ENCODE peak calls at places on chromosomes 2 and 18, in eight cellular contexts. V, J, E, U, B, T, W and I are unnamed samples.

GRCh38 chr18:8800876-8801262 is 95.5 kb downstream of the MTCL1 start:
- DNase-seq in V (no peak), J (no peak), E (no peak), U (no peak), B (no peak), T (no peak), W (no peak), I (no peak)

GRCh38 chr2:219406861-219407230 is 11.3 kb upstream of the DES start:
- DNase-seq in V (no peak), J (peak), E (peak), U (no peak), B (peak), T (no peak), W (no peak), I (no peak)

GRCh38 chr2:199488772-199489400 is 31.1 kb upstream of the SATB2 start:
- DNase-seq in V (peak), J (peak), E (peak), U (peak), B (no peak), T (no peak), W (peak), I (peak)

GRCh38 chr2:110716959-110717645 is 15.3 kb upstream of the ACOXL start:
- DNase-seq in V (peak), J (peak), E (peak), U (no peak), B (no peak), T (no peak), W (no peak), I (no peak)

GRCh38 chr18:37409870-37410269 is 155.7 kb downstream of the CELF4 start:
- DNase-seq in V (no peak), J (no peak), E (no peak), U (no peak), B (no peak), T (no peak), W (no peak), I (no peak)

GRCh38 chr18:9242987-9243386 is 91.6 kb upstream of the TWSG1 start:
- DNase-seq in V (no peak), J (no peak), E (no peak), U (no peak), B (no peak), T (no peak), W (no peak), I (no peak)

GRCh38 chr2:2831656-2832055 is 500.6 kb upstream of the MYT1L start:
- DNase-seq in V (no peak), J (no peak), E (no peak), U (no peak), B (no peak), T (no peak), W (no peak), I (no peak)

GRCh38 chr2:50556934-50557575 is 474.9 kb downstream of the NRXN1 start:
- DNase-seq in V (no peak), J (no peak), E (peak), U (no peak), B (no peak), T (no peak), W (no peak), I (no peak)

GRCh38 chr18:57925706-57926105 is 118.3 kb upstream of the NEDD4L start:
- DNase-seq in V (no peak), J (no peak), E (peak), U (no peak), B (no peak), T (no peak), W (no peak), I (no peak)

GRCh38 chr2:100588071-100588786 is 25.4 kb downstream of the PDCL3 start:
- DNase-seq in V (no peak), J (peak), E (peak), U (no peak), B (no peak), T (no peak), W (no peak), I (no peak)

GRCh38 chr2:85989288-85989865 is 100.6 kb upstream of the ST3GAL5 start:
- DNase-seq in V (no peak), J (no peak), E (no peak), U (no peak), B (no peak), T (no peak), W (no peak), I (no peak)

GRCh38 chr2:165864353-165864752 is 70.3 kb upstream of the GALNT3 start:
- DNase-seq in V (no peak), J (no peak), E (no peak), U (no peak), B (no peak), T (no peak), W (no peak), I (no peak)

GRCh38 chr2:224009605-224010330 is 29.3 kb downstream of the SERPINE2 start:
- DNase-seq in V (no peak), J (no peak), E (peak), U (no peak), B (no peak), T (no peak), W (no peak), I (no peak)

GRCh38 chr2:196143641-196144236 is 27.6 kb downstream of the STK17B start:
- DNase-seq in V (no peak), J (peak), E (peak), U (no peak), B (no peak), T (no peak), W (peak), I (no peak)

GRCh38 chr2:106095478-106096392 is 98.4 kb downstream of the UXS1 start:
- DNase-seq in V (no peak), J (no peak), E (no peak), U (no peak), B (no peak), T (no peak), W (peak), I (peak)

GRCh38 chr2:92073036-92073814 is 2798.0 kb upstream of the TEKT4 start:
- DNase-seq in V (no peak), J (no peak), E (no peak), U (no peak), B (no peak), T (no peak), W (peak), I (no peak)

GRCh38 chr18:54805571-54806334 is 22.5 kb upstream of the RAB27B start:
- DNase-seq in V (no peak), J (peak), E (peak), U (no peak), B (peak), T (no peak), W (no peak), I (no peak)

GRCh38 chr2:160680974-160681373 is 187.4 kb upstream of the RBMS1 start:
- DNase-seq in V (no peak), J (no peak), E (no peak), U (no peak), B (no peak), T (no peak), W (no peak), I (no peak)

GRCh38 chr2:120773186-120773800 is 37.6 kb downstream of the GLI2 start:
- DNase-seq in V (no peak), J (no peak), E (no peak), U (no peak), B (no peak), T (no peak), W (no peak), I (no peak)

GRCh38 chr2:212154392-212154791 is 384.2 kb downstream of the ERBB4 start:
- DNase-seq in V (no peak), J (no peak), E (no peak), U (peak), B (no peak), T (no peak), W (no peak), I (no peak)

GRCh38 chr2:181164699-181165098 is 184.3 kb downstream of the UBE2E3 start:
- DNase-seq in V (no peak), J (no peak), E (no peak), U (no peak), B (no peak), T (no peak), W (no peak), I (no peak)

GRCh38 chr2:151156943-151157705 is 104.5 kb downstream of the RBM43 start:
- DNase-seq in V (no peak), J (no peak), E (peak), U (no peak), B (no peak), T (no peak), W (no peak), I (no peak)

GRCh38 chr2:110883401-110883800 is 151.0 kb downstream of the ACOXL start:
- DNase-seq in V (no peak), J (no peak), E (peak), U (no peak), B (no peak), T (no peak), W (no peak), I (no peak)